ENCODE peak calls at places on chromosomes 6 and 20, in eight cellular contexts. S is lower lobe of right lung; D is tibial artery; V is aorta; Q is cardiac muscle cell; O is effector memory CD4-positive, alpha-beta T cell; X is mucosa of descending colon; C is ovary. B is an unnamed sample. For H3K9me3, the result is how much of the 10 kb centered on the place peaks cover.

GRCh38 chr6:64890609-64891008 is 816.4 kb downstream of the EYS start:
- DNase-seq in S (no peak), D (no peak), V (no peak), Q (no peak), O (no peak), X (no peak), C (no peak), B (no peak)

GRCh38 chr20:45836841-45837240 is 3.2 kb downstream of the SNX21 start:
- DNase-seq in S (no peak), D (no peak), V (no peak), Q (no peak), O (no peak), X (no peak), C (no peak), B (no peak)

GRCh38 chr6:139364302-139364981 is 10.0 kb downstream of the CITED2 start:
- DNase-seq in S (no peak), D (no peak), V (no peak), Q (peak), O (no peak), X (no peak), C (no peak), B (no peak)

GRCh38 chr20:1674361-1674760 is 16.8 kb upstream of the SIRPG start:
- DNase-seq in S (no peak), D (no peak), V (no peak), Q (no peak), O (peak), X (peak), C (no peak), B (no peak)

GRCh38 chr20:46218656-46219055 is 89.6 kb downstream of the CDH22 start:
- DNase-seq in S (no peak), D (no peak), V (peak), Q (no peak), O (no peak), X (no peak), C (no peak), B (no peak)

GRCh38 chr6:135936606-135937005 is 85.1 kb downstream of the PDE7B start:
- DNase-seq in S (no peak), D (no peak), V (no peak), Q (no peak), O (no peak), X (no peak), C (no peak), B (no peak)

GRCh38 chr20:21681219-21681931 is 24.1 kb upstream of the PAX1 start:
- DNase-seq in S (no peak), D (no peak), V (no peak), Q (no peak), O (no peak), X (no peak), C (no peak), B (no peak)

GRCh38 chr20:8362457-8362856 is 230.4 kb downstream of the PLCB1 start:
- DNase-seq in S (no peak), D (no peak), V (no peak), Q (no peak), O (no peak), X (no peak), C (no peak), B (no peak)

GRCh38 chr6:77055711-77056110 is 407.6 kb downstream of the HTR1B start:
- DNase-seq in S (no peak), D (no peak), V (no peak), Q (no peak), O (no peak), X (no peak), C (no peak), B (no peak)

GRCh38 chr20:9989066-9989724 is 45.6 kb upstream of the ANKEF1 start:
- DNase-seq in S (no peak), D (no peak), V (no peak), Q (no peak), O (no peak), X (no peak), C (no peak), B (no peak)

GRCh38 chr6:139708342-139709199 is 334.1 kb upstream of the CITED2 start:
- DNase-seq in S (no peak), D (no peak), V (no peak), Q (peak), O (no peak), X (no peak), C (no peak), B (no peak)

GRCh38 chr6:90101403-90101802 is 195.2 kb downstream of the BACH2 start:
- DNase-seq in S (no peak), D (no peak), V (no peak), Q (no peak), O (no peak), X (no peak), C (no peak), B (no peak)

GRCh38 chr20:16007978-16008377 is 565.3 kb downstream of the KIF16B start:
- DNase-seq in S (no peak), D (no peak), V (no peak), Q (no peak), O (no peak), X (no peak), C (no peak), B (no peak)

GRCh38 chr20:63945031-63945658 is 11.1 kb downstream of the UCKL1 start:
- DNase-seq in S (no peak), D (no peak), V (peak), Q (no peak), O (no peak), X (no peak), C (peak), B (peak)

GRCh38 chr20:4889446-4889845 is 111.9 kb downstream of the SLC23A2 start:
- DNase-seq in S (no peak), D (no peak), V (no peak), Q (no peak), O (no peak), X (no peak), C (no peak), B (no peak)

GRCh38 chr20:19889011-19889953 is 127.9 kb upstream of the NAA20 start:
- DNase-seq in S (no peak), D (peak), V (peak), Q (no peak), O (no peak), X (peak), C (peak), B (peak)

GRCh38 chr6:151276112-151276745 is 36.5 kb downstream of the AKAP12 start:
- DNase-seq in S (no peak), D (no peak), V (no peak), Q (no peak), O (no peak), X (no peak), C (no peak), B (no peak)

GRCh38 chr6:21666200-21666671 is 72.7 kb downstream of the SOX4 start:
- DNase-seq in S (no peak), D (no peak), V (peak), Q (no peak), O (no peak), X (peak), C (peak), B (no peak)

GRCh38 chr6:133609404-133610270 is 279.3 kb upstream of the TCF21 start:
- DNase-seq in S (no peak), D (no peak), V (no peak), Q (no peak), O (no peak), X (no peak), C (no peak), B (no peak)

GRCh38 chr20:32709528-32710121 is 33.6 kb downstream of the COMMD7 start:
- DNase-seq in S (no peak), D (no peak), V (no peak), Q (peak), O (no peak), X (no peak), C (peak), B (no peak)

GRCh38 chr6:29624520-29624961 is 8.4 kb downstream of the GABBR1 start:
- DNase-seq in S (no peak), D (no peak), V (no peak), Q (no peak), O (no peak), X (no peak), C (no peak), B (no peak)

GRCh38 chr6:32083812-32084768 is 25.0 kb downstream of the TNXB start:
- DNase-seq in S (no peak), D (no peak), V (no peak), Q (no peak), O (no peak), X (no peak), C (no peak), B (no peak)

GRCh38 chr20:51178153-51178552 is 155.2 kb upstream of the KCNG1 start:
- DNase-seq in S (no peak), D (no peak), V (no peak), Q (no peak), O (no peak), X (no peak), C (no peak), B (no peak)

GRCh38 chr20:50112512-50113419 is at the start of gene UBE2V1:
- DNase-seq in S (peak), D (peak), V (peak), Q (peak), O (peak), X (peak), C (peak), B (peak)

GRCh38 chr20:34703061-34703572 is 1.0 kb upstream of the TP53INP2 start:
- DNase-seq in S (no peak), D (no peak), V (no peak), Q (no peak), O (no peak), X (no peak), C (no peak), B (no peak)

GRCh38 chr6:13248053-13248452 is 80.3 kb downstream of the TBC1D7 start:
- DNase-seq in S (no peak), D (no peak), V (no peak), Q (peak), O (no peak), X (no peak), C (no peak), B (no peak)

GRCh38 chr6:69279805-69280204 is 517.0 kb downstream of the LMBRD1 start:
- DNase-seq in S (no peak), D (no peak), V (no peak), Q (no peak), O (no peak), X (no peak), C (no peak), B (peak)

GRCh38 chr20:39089029-39089428 is 126.9 kb downstream of the DHX35 start:
- DNase-seq in S (no peak), D (no peak), V (no peak), Q (no peak), O (no peak), X (no peak), C (no peak), B (no peak)

GRCh38 chr6:47073125-47074110 is 31.3 kb upstream of the ADGRF1 start:
- DNase-seq in S (no peak), D (no peak), V (no peak), Q (no peak), O (no peak), X (no peak), C (no peak), B (no peak)

GRCh38 chr6:167653561-167653960 is 173.2 kb upstream of the AFDN start:
- DNase-seq in S (no peak), D (no peak), V (peak), Q (no peak), O (no peak), X (no peak), C (no peak), B (no peak)

GRCh38 chr6:27238010-27238983 is 9.2 kb upstream of the PRSS16 start:
- DNase-seq in S (no peak), D (no peak), V (no peak), Q (no peak), O (no peak), X (no peak), C (no peak), B (peak)

GRCh38 chr6:161489626-161490306 is 215.9 kb upstream of the AGPAT4 start:
- DNase-seq in S (no peak), D (no peak), V (no peak), Q (no peak), O (no peak), X (no peak), C (no peak), B (no peak)

GRCh38 chr20:23331450-23331849 is 19.1 kb upstream of the NXT1 start:
- DNase-seq in S (no peak), D (no peak), V (no peak), Q (no peak), O (no peak), X (no peak), C (no peak), B (no peak)

GRCh38 chr20:53950031-53950430 is 120.4 kb downstream of the BCAS1 start:
- DNase-seq in S (no peak), D (no peak), V (no peak), Q (no peak), O (no peak), X (no peak), C (no peak), B (no peak)

GRCh38 chr6:70686548-70687133 is 19.0 kb downstream of the SMAP1 start:
- DNase-seq in S (no peak), D (no peak), V (no peak), Q (peak), O (no peak), X (peak), C (no peak), B (no peak)

DNA sequence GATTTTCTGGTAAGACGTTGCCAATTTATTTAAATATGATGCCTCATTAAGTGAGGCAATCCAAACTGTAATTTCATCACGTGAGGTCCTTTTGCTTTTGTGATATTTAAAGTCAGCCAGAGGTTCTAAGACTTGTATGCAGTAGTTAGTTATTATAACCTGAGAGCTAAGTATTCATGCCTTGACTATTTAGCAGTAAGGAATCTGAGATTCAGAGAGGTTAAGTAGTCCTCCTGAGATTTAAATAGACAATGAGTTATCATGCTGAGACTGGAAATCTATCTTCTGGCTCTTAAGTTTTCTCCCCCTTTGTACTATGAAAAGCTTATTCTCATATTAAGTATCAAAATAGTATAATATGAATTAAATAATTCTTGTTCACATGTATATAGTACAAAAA is 158.0 kb downstream of the UTRN start:
- DNase-seq in S (no peak), D (no peak), V (no peak), Q (no peak), O (no peak), X (no peak), C (no peak), B (no peak)
- H3K9me3 ChIP-seq in S (under half), D (under half), V (under half), Q (under half), O (under half), X (under half), C (under half), B (under half)

DNA sequence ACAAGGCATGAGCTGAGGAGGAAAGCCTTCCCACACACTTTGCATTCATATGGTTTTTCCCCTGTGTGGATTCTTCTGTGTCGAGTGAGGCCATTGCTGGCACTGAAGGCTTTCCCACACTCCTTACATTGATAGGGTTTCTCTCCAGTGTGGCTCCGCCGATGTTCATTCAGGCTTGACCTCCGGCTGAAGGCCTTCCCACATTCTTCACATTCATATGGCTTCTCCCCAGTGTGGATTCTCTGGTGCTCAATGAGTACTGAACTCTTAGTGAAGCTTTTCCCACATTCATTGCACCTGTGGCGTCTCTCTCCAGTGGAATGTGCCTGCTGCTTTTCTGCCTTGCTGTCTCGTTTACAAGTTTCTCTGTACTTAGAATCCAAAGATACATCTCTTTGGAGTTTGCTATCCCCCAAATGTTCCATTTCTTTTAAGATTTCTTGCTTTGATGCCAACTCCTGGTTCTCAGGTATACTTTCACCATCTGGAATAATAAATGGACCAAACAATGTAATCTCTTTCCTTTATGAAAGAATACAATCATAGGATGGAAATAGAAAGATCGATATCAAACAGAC is 9.5 kb downstream of the ZSCAN31 start:
- DNase-seq in S (no peak), D (no peak), V (no peak), Q (no peak), O (no peak), X (no peak), C (no peak), B (no peak)
- H3K9me3 ChIP-seq in S (under half), D (under half), V (under half), Q (under half), O (under half), X (under half), C (under half), B (under half)

DNA sequence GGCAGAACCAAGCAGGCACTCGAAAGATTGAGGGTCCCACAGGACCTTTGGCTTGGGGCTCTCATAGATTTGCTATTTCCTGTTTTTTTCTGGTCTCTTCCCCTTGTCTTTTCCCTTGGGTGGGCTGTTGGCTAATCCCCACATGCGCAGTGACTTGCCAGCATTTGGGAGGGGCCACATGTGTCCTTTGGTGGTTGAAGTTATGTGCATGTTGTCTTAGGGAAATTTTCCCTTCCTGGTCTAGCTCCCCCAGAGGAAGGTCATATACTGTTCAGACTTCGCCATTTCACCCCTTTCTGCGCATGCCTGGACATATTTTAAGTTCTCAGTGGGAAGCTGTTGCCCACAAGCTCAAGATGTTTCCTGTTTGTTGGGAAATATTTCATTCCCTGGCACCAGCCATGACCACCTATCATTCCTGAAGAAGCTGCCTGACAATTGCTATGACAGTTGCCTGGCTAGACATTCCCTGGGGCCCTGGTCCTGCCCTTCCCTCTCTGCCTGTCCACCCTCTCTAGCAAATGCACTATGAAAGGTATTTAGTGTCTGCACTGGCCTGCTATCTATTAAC is 156.2 kb upstream of the THBS2 start:
- DNase-seq in S (no peak), D (no peak), V (no peak), Q (no peak), O (no peak), X (no peak), C (no peak), B (no peak)
- H3K9me3 ChIP-seq in S (under half), D (under half), V (under half), Q (under half), O (under half), X (under half), C (under half), B (under half)

GRCh38 chr20:12404941-12405340 is 487.2 kb downstream of the BTBD3 start:
- DNase-seq in S (no peak), D (no peak), V (no peak), Q (no peak), O (no peak), X (no peak), C (no peak), B (no peak)
- H3K9me3 ChIP-seq in S (under half), D (under half), V (under half), Q (under half), O (under half), X (under half), C (under half), B (half or more)

GRCh38 chr20:25364180-25364788 is 26.4 kb downstream of the ABHD12 start:
- DNase-seq in S (no peak), D (no peak), V (no peak), Q (no peak), O (no peak), X (no peak), C (no peak), B (no peak)
- H3K9me3 ChIP-seq in S (under half), D (under half), V (under half), Q (under half), O (under half), X (under half), C (under half), B (under half)

DNA sequence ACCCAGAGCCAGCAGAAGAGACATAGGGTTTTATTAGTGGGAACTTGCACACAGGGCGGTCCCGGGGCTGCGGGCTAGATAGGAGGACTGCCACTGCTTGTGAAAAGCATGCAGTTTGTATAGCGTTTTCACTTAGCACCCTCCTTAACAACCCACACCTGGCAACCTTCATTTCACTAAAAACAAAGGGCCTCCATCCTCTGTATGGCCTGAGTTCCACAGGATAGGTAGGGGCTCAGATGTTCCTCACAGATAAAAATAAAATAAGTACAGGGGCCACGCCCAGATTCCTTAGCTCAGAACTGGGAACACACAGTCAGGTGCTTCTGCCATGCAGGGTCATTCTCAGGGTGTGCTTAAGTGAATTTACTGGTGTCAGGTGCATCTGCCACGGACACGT is 39.8 kb downstream of the GPR6 start:
- DNase-seq in S (no peak), D (no peak), V (no peak), Q (no peak), O (no peak), X (no peak), C (no peak), B (no peak)
- H3K9me3 ChIP-seq in S (under half), D (under half), V (under half), Q (under half), O (under half), X (under half), C (under half), B (under half)